ENCODE peak calls at places on chromosomes 6 and 20, in seven cellular contexts. One of them, this sample, is unnamed.

GRCh38 chr20:24700166-24700860 is 230.9 kb downstream of the SYNDIG1 start:
- DNase-seq in OCI-LY7: no peak
- DNase-seq in CD4-positive, alpha-beta memory T cell: no peak
- DNase-seq in CD8-positive, alpha-beta memory T cell: no peak
- DNase-seq in mammary epithelial cell: no peak
- DNase-seq in heart right ventricle: no peak
- DNase-seq in spleen: no peak
- DNase-seq in this sample: no peak

GRCh38 chr6:117338567-117338966 is 73.2 kb downstream of the VGLL2 start:
- DNase-seq in OCI-LY7: no peak
- DNase-seq in CD8-positive, alpha-beta memory T cell: no peak
- DNase-seq in spleen: no peak
- DNase-seq in CD4-positive, alpha-beta memory T cell: no peak
- DNase-seq in heart right ventricle: peak; percentile 49
- DNase-seq in mammary epithelial cell: no peak
- DNase-seq in this sample: no peak

GRCh38 chr6:108366236-108366635 is 71.4 kb downstream of the AFG1L start:
- DNase-seq in heart right ventricle: no peak
- DNase-seq in CD4-positive, alpha-beta memory T cell: no peak
- DNase-seq in CD8-positive, alpha-beta memory T cell: no peak
- DNase-seq in spleen: no peak
- DNase-seq in mammary epithelial cell: no peak
- DNase-seq in OCI-LY7: no peak
- DNase-seq in this sample: no peak

GRCh38 chr20:20668639-20669038 is 43.8 kb downstream of the RALGAPA2 start:
- DNase-seq in spleen: no peak
- DNase-seq in heart right ventricle: no peak
- DNase-seq in CD4-positive, alpha-beta memory T cell: no peak
- DNase-seq in OCI-LY7: peak; percentile 69
- DNase-seq in mammary epithelial cell: no peak
- DNase-seq in CD8-positive, alpha-beta memory T cell: no peak
- DNase-seq in this sample: no peak

GRCh38 chr20:47568019-47568418 is 66.3 kb downstream of the NCOA3 start:
- DNase-seq in spleen: no peak
- DNase-seq in mammary epithelial cell: peak; percentile 19
- DNase-seq in CD8-positive, alpha-beta memory T cell: no peak
- DNase-seq in OCI-LY7: no peak
- DNase-seq in CD4-positive, alpha-beta memory T cell: no peak
- DNase-seq in heart right ventricle: peak; percentile 52
- DNase-seq in this sample: no peak

GRCh38 chr6:35087361-35088280 is 53.5 kb downstream of the TCP11 start:
- DNase-seq in CD4-positive, alpha-beta memory T cell: no peak
- DNase-seq in OCI-LY7: no peak
- DNase-seq in heart right ventricle: peak; percentile 44
- DNase-seq in spleen: peak; percentile 67
- DNase-seq in mammary epithelial cell: no peak
- DNase-seq in CD8-positive, alpha-beta memory T cell: no peak
- DNase-seq in this sample: no peak

GRCh38 chr20:47885909-47886453 is 100.7 kb upstream of the SULF2 start:
- DNase-seq in OCI-LY7: no peak
- DNase-seq in mammary epithelial cell: no peak
- DNase-seq in heart right ventricle: no peak
- DNase-seq in CD4-positive, alpha-beta memory T cell: no peak
- DNase-seq in CD8-positive, alpha-beta memory T cell: no peak
- DNase-seq in spleen: no peak
- DNase-seq in this sample: no peak

GRCh38 chr20:8523684-8524083 is 391.6 kb downstream of the PLCB1 start:
- DNase-seq in mammary epithelial cell: no peak
- DNase-seq in CD8-positive, alpha-beta memory T cell: no peak
- DNase-seq in OCI-LY7: peak; percentile 33
- DNase-seq in spleen: no peak
- DNase-seq in CD4-positive, alpha-beta memory T cell: no peak
- DNase-seq in heart right ventricle: no peak
- DNase-seq in this sample: no peak

GRCh38 chr6:162099685-162100084 is 627.9 kb downstream of the PRKN start:
- DNase-seq in OCI-LY7: no peak
- DNase-seq in spleen: no peak
- DNase-seq in CD4-positive, alpha-beta memory T cell: no peak
- DNase-seq in mammary epithelial cell: peak; percentile 92
- DNase-seq in CD8-positive, alpha-beta memory T cell: no peak
- DNase-seq in heart right ventricle: no peak
- DNase-seq in this sample: no peak

GRCh38 chr6:85291326-85291725 is 158.6 kb upstream of the NT5E start:
- DNase-seq in OCI-LY7: no peak
- DNase-seq in mammary epithelial cell: no peak
- DNase-seq in heart right ventricle: no peak
- DNase-seq in CD8-positive, alpha-beta memory T cell: no peak
- DNase-seq in CD4-positive, alpha-beta memory T cell: no peak
- DNase-seq in spleen: no peak
- DNase-seq in this sample: no peak

GRCh38 chr6:56430629-56431600 is 183.5 kb upstream of the COL21A1 start:
- DNase-seq in mammary epithelial cell: no peak
- DNase-seq in OCI-LY7: no peak
- DNase-seq in spleen: no peak
- DNase-seq in CD4-positive, alpha-beta memory T cell: no peak
- DNase-seq in heart right ventricle: no peak
- DNase-seq in CD8-positive, alpha-beta memory T cell: no peak
- DNase-seq in this sample: no peak

GRCh38 chr20:24970743-24971142 is 21.7 kb downstream of the CST7 start:
- DNase-seq in spleen: peak; percentile 54
- DNase-seq in OCI-LY7: no peak
- DNase-seq in heart right ventricle: no peak
- DNase-seq in CD8-positive, alpha-beta memory T cell: peak; percentile 18
- DNase-seq in CD4-positive, alpha-beta memory T cell: no peak
- DNase-seq in mammary epithelial cell: no peak
- DNase-seq in this sample: no peak

DNA sequence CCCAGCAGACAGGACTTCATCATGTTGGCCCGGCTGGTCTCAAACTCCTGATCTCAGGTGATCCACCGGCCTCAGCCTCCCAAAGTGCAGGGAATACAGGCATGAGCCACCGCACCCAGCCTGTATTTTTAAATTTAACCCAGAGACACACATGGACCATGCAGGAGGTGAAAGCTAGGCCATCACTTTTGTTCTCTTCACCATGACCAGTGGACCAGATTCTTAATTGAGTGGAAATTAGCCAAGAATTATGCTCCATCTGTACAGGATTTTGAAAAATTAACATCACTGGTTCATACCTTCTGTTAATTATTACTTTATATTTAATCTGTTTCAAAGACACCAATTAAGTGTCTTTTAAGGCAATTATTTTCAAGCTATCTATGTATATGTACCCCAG is 493.6 kb upstream of the NOX3 start:
- DNase-seq in CD8-positive, alpha-beta memory T cell: no peak
- DNase-seq in spleen: no peak
- DNase-seq in OCI-LY7: no peak
- DNase-seq in CD4-positive, alpha-beta memory T cell: no peak
- DNase-seq in heart right ventricle: no peak
- DNase-seq in mammary epithelial cell: no peak
- DNase-seq in this sample: no peak
- H3K9me3 ChIP-seq in CD8-positive, alpha-beta memory T cell: no peaks in the 10 kb centered on the region
- H3K9me3 ChIP-seq in spleen: peaks cover 16% of the 10 kb centered on the region
- H3K9me3 ChIP-seq in OCI-LY7: peaks cover 3% of the 10 kb centered on the region
- H3K9me3 ChIP-seq in CD4-positive, alpha-beta memory T cell: no peaks in the 10 kb centered on the region
- H3K9me3 ChIP-seq in heart right ventricle: no peaks in the 10 kb centered on the region
- H3K9me3 ChIP-seq in mammary epithelial cell: peaks cover 4% of the 10 kb centered on the region
- H3K9me3 ChIP-seq in this sample: no peaks in the 10 kb centered on the region

GRCh38 chr20:34093895-34094294 is 18.1 kb downstream of the EIF2S2 start:
- DNase-seq in CD8-positive, alpha-beta memory T cell: no peak
- DNase-seq in mammary epithelial cell: no peak
- DNase-seq in OCI-LY7: no peak
- DNase-seq in spleen: no peak
- DNase-seq in heart right ventricle: no peak
- DNase-seq in CD4-positive, alpha-beta memory T cell: no peak
- DNase-seq in this sample: no peak

GRCh38 chr20:34090645-34091044 is 21.4 kb downstream of the EIF2S2 start:
- DNase-seq in mammary epithelial cell: no peak
- DNase-seq in CD4-positive, alpha-beta memory T cell: no peak
- DNase-seq in heart right ventricle: no peak
- DNase-seq in spleen: no peak
- DNase-seq in CD8-positive, alpha-beta memory T cell: no peak
- DNase-seq in OCI-LY7: no peak
- DNase-seq in this sample: no peak

GRCh38 chr20:34089655-34090324 is 22.3 kb downstream of the EIF2S2 start:
- DNase-seq in spleen: no peak
- DNase-seq in CD8-positive, alpha-beta memory T cell: no peak
- DNase-seq in heart right ventricle: peak; percentile 58
- DNase-seq in CD4-positive, alpha-beta memory T cell: no peak
- DNase-seq in OCI-LY7: no peak
- DNase-seq in mammary epithelial cell: no peak
- DNase-seq in this sample: no peak

GRCh38 chr20:34088871-34089479 is 23.1 kb downstream of the EIF2S2 start:
- DNase-seq in heart right ventricle: no peak
- DNase-seq in CD4-positive, alpha-beta memory T cell: no peak
- DNase-seq in OCI-LY7: no peak
- DNase-seq in CD8-positive, alpha-beta memory T cell: no peak
- DNase-seq in spleen: no peak
- DNase-seq in mammary epithelial cell: no peak
- DNase-seq in this sample: no peak

GRCh38 chr20:34091637-34092200 is 20.3 kb downstream of the EIF2S2 start:
- DNase-seq in heart right ventricle: no peak
- DNase-seq in spleen: no peak
- DNase-seq in mammary epithelial cell: no peak
- DNase-seq in CD8-positive, alpha-beta memory T cell: no peak
- DNase-seq in CD4-positive, alpha-beta memory T cell: no peak
- DNase-seq in OCI-LY7: no peak
- DNase-seq in this sample: no peak
- H3K9me3 ChIP-seq in heart right ventricle: no peaks in the 10 kb centered on the region
- H3K9me3 ChIP-seq in spleen: no peaks in the 10 kb centered on the region
- H3K9me3 ChIP-seq in mammary epithelial cell: no peaks in the 10 kb centered on the region
- H3K9me3 ChIP-seq in CD8-positive, alpha-beta memory T cell: no peaks in the 10 kb centered on the region
- H3K9me3 ChIP-seq in CD4-positive, alpha-beta memory T cell: no peaks in the 10 kb centered on the region
- H3K9me3 ChIP-seq in OCI-LY7: no peaks in the 10 kb centered on the region
- H3K9me3 ChIP-seq in this sample: no peaks in the 10 kb centered on the region

GRCh38 chr20:29300579-29301551 is 1956.6 kb upstream of the DEFB115 start:
- DNase-seq in mammary epithelial cell: no peak
- DNase-seq in heart right ventricle: no peak
- DNase-seq in spleen: no peak
- DNase-seq in CD8-positive, alpha-beta memory T cell: no peak
- DNase-seq in OCI-LY7: no peak
- DNase-seq in CD4-positive, alpha-beta memory T cell: no peak
- DNase-seq in this sample: no peak
- H3K9me3 ChIP-seq in mammary epithelial cell: peaks cover 52% of the 10 kb centered on the region
- H3K9me3 ChIP-seq in heart right ventricle: no peaks in the 10 kb centered on the region
- H3K9me3 ChIP-seq in spleen: peaks cover 8% of the 10 kb centered on the region
- H3K9me3 ChIP-seq in CD8-positive, alpha-beta memory T cell: no peaks in the 10 kb centered on the region
- H3K9me3 ChIP-seq in OCI-LY7: peaks cover 4% of the 10 kb centered on the region
- H3K9me3 ChIP-seq in CD4-positive, alpha-beta memory T cell: no peaks in the 10 kb centered on the region
- H3K9me3 ChIP-seq in this sample: no peaks in the 10 kb centered on the region

GRCh38 chr20:63162206-63162770 is 53.6 kb downstream of the YTHDF1 start:
- DNase-seq in spleen: peak; percentile 46
- DNase-seq in CD8-positive, alpha-beta memory T cell: no peak
- DNase-seq in CD4-positive, alpha-beta memory T cell: no peak
- DNase-seq in OCI-LY7: no peak
- DNase-seq in mammary epithelial cell: no peak
- DNase-seq in heart right ventricle: no peak
- DNase-seq in this sample: no peak
- H3K9me3 ChIP-seq in spleen: no peaks in the 10 kb centered on the region
- H3K9me3 ChIP-seq in CD8-positive, alpha-beta memory T cell: no peaks in the 10 kb centered on the region
- H3K9me3 ChIP-seq in CD4-positive, alpha-beta memory T cell: no peaks in the 10 kb centered on the region
- H3K9me3 ChIP-seq in OCI-LY7: no peaks in the 10 kb centered on the region
- H3K9me3 ChIP-seq in mammary epithelial cell: no peaks in the 10 kb centered on the region
- H3K9me3 ChIP-seq in heart right ventricle: no peaks in the 10 kb centered on the region
- H3K9me3 ChIP-seq in this sample: no peaks in the 10 kb centered on the region

GRCh38 chr6:155352130-155352420 is 37.8 kb upstream of the TFB1M start:
- DNase-seq in CD8-positive, alpha-beta memory T cell: no peak
- DNase-seq in mammary epithelial cell: no peak
- DNase-seq in heart right ventricle: no peak
- DNase-seq in spleen: no peak
- DNase-seq in CD4-positive, alpha-beta memory T cell: no peak
- DNase-seq in OCI-LY7: no peak
- DNase-seq in this sample: no peak
- H3K9me3 ChIP-seq in CD8-positive, alpha-beta memory T cell: no peaks in the 10 kb centered on the region
- H3K9me3 ChIP-seq in mammary epithelial cell: peaks cover 5% of the 10 kb centered on the region
- H3K9me3 ChIP-seq in heart right ventricle: peaks cover 8% of the 10 kb centered on the region
- H3K9me3 ChIP-seq in spleen: peaks cover 20% of the 10 kb centered on the region
- H3K9me3 ChIP-seq in CD4-positive, alpha-beta memory T cell: no peaks in the 10 kb centered on the region
- H3K9me3 ChIP-seq in OCI-LY7: peaks cover 40% of the 10 kb centered on the region
- H3K9me3 ChIP-seq in this sample: peaks cover 3% of the 10 kb centered on the region

GRCh38 chr20:49285813-49286494 is 8.1 kb upstream of the ZNFX1 start:
- DNase-seq in CD8-positive, alpha-beta memory T cell: no peak
- DNase-seq in OCI-LY7: no peak
- DNase-seq in mammary epithelial cell: no peak
- DNase-seq in spleen: no peak
- DNase-seq in CD4-positive, alpha-beta memory T cell: no peak
- DNase-seq in heart right ventricle: no peak
- DNase-seq in this sample: no peak

GRCh38 chr20:49287555-49288249 is 9.8 kb upstream of the ZNFX1 start:
- DNase-seq in heart right ventricle: no peak
- DNase-seq in mammary epithelial cell: no peak
- DNase-seq in CD4-positive, alpha-beta memory T cell: no peak
- DNase-seq in spleen: no peak
- DNase-seq in OCI-LY7: no peak
- DNase-seq in CD8-positive, alpha-beta memory T cell: no peak
- DNase-seq in this sample: no peak

GRCh38 chr20:49288250-49288751 is 10.4 kb upstream of the ZNFX1 start:
- DNase-seq in spleen: no peak
- DNase-seq in heart right ventricle: no peak
- DNase-seq in CD8-positive, alpha-beta memory T cell: no peak
- DNase-seq in OCI-LY7: no peak
- DNase-seq in mammary epithelial cell: no peak
- DNase-seq in CD4-positive, alpha-beta memory T cell: no peak
- DNase-seq in this sample: no peak

GRCh38 chr20:49285233-49285668 is 7.4 kb upstream of the ZNFX1 start:
- DNase-seq in OCI-LY7: peak; percentile 10
- DNase-seq in spleen: no peak
- DNase-seq in CD4-positive, alpha-beta memory T cell: no peak
- DNase-seq in mammary epithelial cell: no peak
- DNase-seq in CD8-positive, alpha-beta memory T cell: no peak
- DNase-seq in heart right ventricle: no peak
- DNase-seq in this sample: no peak

GRCh38 chr20:49286689-49287551 is 9.1 kb upstream of the ZNFX1 start:
- DNase-seq in mammary epithelial cell: no peak
- DNase-seq in heart right ventricle: no peak
- DNase-seq in spleen: no peak
- DNase-seq in CD8-positive, alpha-beta memory T cell: no peak
- DNase-seq in CD4-positive, alpha-beta memory T cell: no peak
- DNase-seq in OCI-LY7: peak; percentile 48
- DNase-seq in this sample: no peak
- H3K9me3 ChIP-seq in mammary epithelial cell: no peaks in the 10 kb centered on the region
- H3K9me3 ChIP-seq in heart right ventricle: no peaks in the 10 kb centered on the region
- H3K9me3 ChIP-seq in spleen: peaks cover 36% of the 10 kb centered on the region
- H3K9me3 ChIP-seq in CD8-positive, alpha-beta memory T cell: peaks cover 54% of the 10 kb centered on the region
- H3K9me3 ChIP-seq in CD4-positive, alpha-beta memory T cell: peaks cover 18% of the 10 kb centered on the region
- H3K9me3 ChIP-seq in OCI-LY7: no peaks in the 10 kb centered on the region
- H3K9me3 ChIP-seq in this sample: peaks cover 65% of the 10 kb centered on the region

GRCh38 chr20:527571-527886 is 16.1 kb downstream of the CSNK2A1 start:
- DNase-seq in CD8-positive, alpha-beta memory T cell: no peak
- DNase-seq in heart right ventricle: no peak
- DNase-seq in spleen: no peak
- DNase-seq in CD4-positive, alpha-beta memory T cell: no peak
- DNase-seq in OCI-LY7: no peak
- DNase-seq in mammary epithelial cell: no peak
- DNase-seq in this sample: no peak
- H3K9me3 ChIP-seq in CD8-positive, alpha-beta memory T cell: no peaks in the 10 kb centered on the region
- H3K9me3 ChIP-seq in heart right ventricle: peaks cover 2% of the 10 kb centered on the region
- H3K9me3 ChIP-seq in spleen: peaks cover 19% of the 10 kb centered on the region
- H3K9me3 ChIP-seq in CD4-positive, alpha-beta memory T cell: no peaks in the 10 kb centered on the region
- H3K9me3 ChIP-seq in OCI-LY7: no peaks in the 10 kb centered on the region
- H3K9me3 ChIP-seq in mammary epithelial cell: no peaks in the 10 kb centered on the region
- H3K9me3 ChIP-seq in this sample: peaks cover 9% of the 10 kb centered on the region

GRCh38 chr6:12560315-12560714 is 156.3 kb upstream of the PHACTR1 start:
- DNase-seq in mammary epithelial cell: no peak
- DNase-seq in CD4-positive, alpha-beta memory T cell: no peak
- DNase-seq in heart right ventricle: no peak
- DNase-seq in spleen: no peak
- DNase-seq in CD8-positive, alpha-beta memory T cell: no peak
- DNase-seq in OCI-LY7: no peak
- DNase-seq in this sample: no peak
- H3K9me3 ChIP-seq in mammary epithelial cell: no peaks in the 10 kb centered on the region
- H3K9me3 ChIP-seq in CD4-positive, alpha-beta memory T cell: no peaks in the 10 kb centered on the region
- H3K9me3 ChIP-seq in heart right ventricle: no peaks in the 10 kb centered on the region
- H3K9me3 ChIP-seq in spleen: peaks cover 6% of the 10 kb centered on the region
- H3K9me3 ChIP-seq in CD8-positive, alpha-beta memory T cell: no peaks in the 10 kb centered on the region
- H3K9me3 ChIP-seq in OCI-LY7: no peaks in the 10 kb centered on the region
- H3K9me3 ChIP-seq in this sample: peaks cover 2% of the 10 kb centered on the region

This sample was measured in T-helper 17 cell.